ENCODE peak calls at places on chromosome 20, in six cellular contexts. V, E, Y, A, H and F are unnamed samples.

GRCh38 chr20:61135266-61135665 is 116.8 kb upstream of the CDH4 start:
- DNase-seq in V (no peak), H (no peak), E (no peak), Y (no peak), A (no peak), F (no peak)

GRCh38 chr20:12528591-12529041 is 480.2 kb upstream of the SPTLC3 start:
- DNase-seq in H (no peak), Y (no peak), E (no peak), V (no peak), A (no peak), F (no peak)

GRCh38 chr20:38969708-38970107 is 7.6 kb downstream of the DHX35 start:
- DNase-seq in A (no peak), E (no peak), Y (no peak), H (no peak), V (no peak), F (peak; percentile 92)

GRCh38 chr20:40702504-40702903 is 13.5 kb upstream of the MAFB start:
- DNase-seq in Y (no peak), V (no peak), E (no peak), H (no peak), A (no peak), F (no peak)

GRCh38 chr20:10111144-10111771 is 76.5 kb downstream of the ANKEF1 start:
- DNase-seq in H (peak; percentile 25), Y (no peak), V (no peak), E (peak; percentile 23), A (no peak), F (peak; percentile 77)

GRCh38 chr20:835220-836045 is 1.9 kb downstream of the FAM110A start:
- DNase-seq in V (no peak), A (peak; percentile 71), H (no peak), E (no peak), Y (no peak), F (no peak)

GRCh38 chr20:18849131-18849530 is 35.5 kb downstream of the SCP2D1 start:
- DNase-seq in H (no peak), Y (no peak), A (no peak), V (no peak), E (no peak), F (no peak)

GRCh38 chr20:22836877-22837276 is 198.2 kb upstream of the SSTR4 start:
- DNase-seq in E (no peak), Y (no peak), V (no peak), H (no peak), A (no peak), F (no peak)

GRCh38 chr20:10558635-10559187 is 115.1 kb downstream of the JAG1 start:
- DNase-seq in V (no peak), E (no peak), Y (no peak), A (no peak), H (no peak), F (no peak)

GRCh38 chr20:7980332-7981046 is 39.1 kb downstream of the TMX4 start:
- DNase-seq in H (peak; percentile 53), E (peak; percentile 10), Y (no peak), V (peak; percentile 7), A (no peak), F (peak; percentile 35)

GRCh38 chr20:31870703-31871601 is 518 bp downstream of the TTLL9 start:
- DNase-seq in Y (no peak), A (no peak), V (no peak), H (no peak), E (no peak), F (peak; percentile 64)

GRCh38 chr20:59458645-59459044 is 145.7 kb upstream of the PHACTR3 start:
- DNase-seq in V (no peak), Y (no peak), E (no peak), A (no peak), H (no peak), F (no peak)

GRCh38 chr20:36377348-36378326 is 71.5 kb downstream of the DLGAP4 start:
- DNase-seq in E (no peak), V (no peak), H (no peak), A (no peak), Y (peak; percentile 52), F (no peak)

GRCh38 chr20:11901127-11901526 is 16.6 kb upstream of the BTBD3 start:
- DNase-seq in E (no peak), A (no peak), Y (no peak), V (no peak), H (peak; percentile 83), F (no peak)

GRCh38 chr20:8722277-8722928 is 346.5 kb upstream of the PLCB4 start:
- DNase-seq in E (peak; percentile 32), A (peak; percentile 43), V (peak; percentile 57), H (peak; percentile 80), Y (no peak), F (peak; percentile 58)

GRCh38 chr20:62577447-62577846 is 64.9 kb upstream of the SLCO4A1 start:
- DNase-seq in Y (no peak), H (peak; percentile 94), E (no peak), V (no peak), A (no peak), F (peak; percentile 85)

GRCh38 chr20:41167118-41167470 is 29.8 kb downstream of the PLCG1 start:
- DNase-seq in H (no peak), V (no peak), Y (no peak), A (no peak), E (no peak), F (no peak)

GRCh38 chr20:13238001-13238653 is 17.1 kb downstream of the ISM1 start:
- DNase-seq in H (no peak), V (no peak), Y (no peak), A (no peak), E (no peak), F (no peak)

GRCh38 chr20:35776513-35777101 is 4.8 kb downstream of the PHF20 start:
- DNase-seq in A (peak; percentile 57), E (peak; percentile 75), V (no peak), Y (no peak), H (no peak), F (peak; percentile 51)

GRCh38 chr20:4924032-4924431 is 77.3 kb downstream of the SLC23A2 start:
- DNase-seq in H (no peak), V (no peak), Y (no peak), E (no peak), A (no peak), F (no peak)

GRCh38 chr20:22464312-22465003 is 119.9 kb downstream of the FOXA2 start:
- DNase-seq in Y (no peak), E (no peak), V (no peak), A (no peak), H (no peak), F (no peak)

GRCh38 chr20:23225407-23226060 is 125.1 kb upstream of the NXT1 start:
- DNase-seq in H (no peak), A (no peak), Y (no peak), V (no peak), E (no peak), F (peak; percentile 15)

GRCh38 chr20:17835240-17835940 is 133.2 kb downstream of the SNX5 start:
- DNase-seq in V (no peak), Y (no peak), E (no peak), H (peak; percentile 54), A (peak; percentile 49), F (no peak)

GRCh38 chr20:48008850-48009535 is 223.7 kb upstream of the SULF2 start:
- DNase-seq in Y (no peak), H (no peak), E (no peak), A (no peak), V (no peak), F (no peak)

GRCh38 chr20:661474-662288 is 8.7 kb upstream of the SRXN1 start:
- DNase-seq in E (no peak), A (no peak), H (no peak), V (no peak), Y (no peak), F (no peak)

GRCh38 chr20:44714701-44715494 is at the start of gene CCN5:
- DNase-seq in H (peak; percentile 85), V (no peak), Y (peak; percentile 38), A (peak; percentile 87), E (peak; percentile 80), F (peak; percentile 66)

GRCh38 chr20:56945057-56945456 is 316.0 kb downstream of the TFAP2C start:
- DNase-seq in A (no peak), H (no peak), V (no peak), E (no peak), Y (no peak), F (no peak)

GRCh38 chr20:24149881-24150307 is 161.3 kb upstream of the GGTLC1 start:
- DNase-seq in A (peak; percentile 12), E (no peak), Y (no peak), V (peak; percentile 67), H (peak; percentile 44), F (peak; percentile 9)

GRCh38 chr20:17966432-17967312 is 1.9 kb downstream of the SNX5 start:
- DNase-seq in H (peak; percentile 51), A (no peak), Y (no peak), E (no peak), V (no peak), F (peak; percentile 50)

GRCh38 chr20:5933802-5934436 is 16.4 kb downstream of the TRMT6 start:
- DNase-seq in A (peak; percentile 7), Y (no peak), V (no peak), H (peak; percentile 38), E (no peak), F (peak; percentile 14)

GRCh38 chr20:46056970-46057855 is 28.2 kb downstream of the SLC12A5 start:
- DNase-seq in Y (no peak), E (no peak), H (no peak), V (peak; percentile 79), A (peak; percentile 53), F (no peak)

GRCh38 chr20:24745617-24746350 is 203.3 kb upstream of the CST7 start:
- DNase-seq in E (no peak), V (no peak), H (no peak), Y (no peak), A (no peak), F (no peak)

GRCh38 chr20:10322073-10323012 is 103.7 kb downstream of the SNAP25 start:
- DNase-seq in Y (no peak), E (no peak), V (no peak), A (no peak), H (no peak), F (no peak)

GRCh38 chr20:44001667-44002596 is 87.3 kb downstream of the TOX2 start:
- DNase-seq in Y (no peak), A (no peak), V (no peak), E (no peak), H (no peak), F (no peak)